ENCODE peak calls at places on chromosomes 1 and 21, in four cellular contexts. W, E, N and H are unnamed samples.

GRCh38 chr1:75791022-75791421 is 5.0 kb downstream of the RABGGTB start:
- DNase-seq in W (no peak), E (no peak), N (no peak), H (no peak)

GRCh38 chr21:42614811-42615342 is 38.5 kb upstream of the PDE9A start:
- DNase-seq in E (peak), N (peak), W (peak), H (no peak)

GRCh38 chr1:60621524-60621923 is 460.8 kb upstream of the NFIA start:
- DNase-seq in E (no peak), N (no peak), W (no peak), H (no peak)

GRCh38 chr1:206705187-206705586 is 20.5 kb downstream of the MAPKAPK2 start:
- DNase-seq in W (no peak), N (no peak), E (peak), H (no peak)

GRCh38 chr21:43943512-43944110 is 68.5 kb upstream of the TRAPPC10 start:
- DNase-seq in N (no peak), W (no peak), E (no peak), H (no peak)

GRCh38 chr1:24175033-24175755 is 11.9 kb downstream of the IFNLR1 start:
- DNase-seq in E (no peak), N (no peak), W (no peak), H (no peak)

GRCh38 chr1:171513743-171514142 is 28.4 kb downstream of the PRRC2C start:
- DNase-seq in E (no peak), N (no peak), W (no peak), H (no peak)

GRCh38 chr1:211775208-211775607 is 55.4 kb downstream of the LPGAT1 start:
- DNase-seq in E (no peak), W (no peak), N (no peak), H (no peak)

GRCh38 chr1:8517579-8518489 is 199.9 kb downstream of the SLC45A1 start:
- DNase-seq in E (no peak), N (no peak), W (no peak), H (no peak)

GRCh38 chr1:245671966-245672767 is 517.4 kb downstream of the KIF26B start:
- DNase-seq in E (no peak), N (no peak), W (no peak), H (no peak)

GRCh38 chr1:98696077-98696476 is 34.6 kb downstream of the SNX7 start:
- DNase-seq in W (no peak), E (no peak), N (no peak), H (no peak)

GRCh38 chr1:32701951-32702598 is 495 bp downstream of the SYNC start:
- DNase-seq in E (no peak), N (no peak), W (no peak), H (no peak)

GRCh38 chr1:88935522-88936222 is 44.3 kb upstream of the GTF2B start:
- DNase-seq in W (no peak), N (no peak), E (no peak), H (no peak)

GRCh38 chr1:84996846-84997666 is at the start of gene MCOLN2:
- DNase-seq in N (peak), W (no peak), E (peak), H (no peak)

GRCh38 chr1:218412181-218412580 is 67.0 kb downstream of the TGFB2 start:
- DNase-seq in N (no peak), W (no peak), E (no peak), H (no peak)

GRCh38 chr1:8211620-8212442 is 106.1 kb upstream of the SLC45A1 start:
- DNase-seq in N (no peak), E (no peak), W (peak), H (no peak)

GRCh38 chr1:186772228-186772627 is 56.5 kb upstream of the PLA2G4A start:
- DNase-seq in W (no peak), N (no peak), E (no peak), H (peak)

DNA sequence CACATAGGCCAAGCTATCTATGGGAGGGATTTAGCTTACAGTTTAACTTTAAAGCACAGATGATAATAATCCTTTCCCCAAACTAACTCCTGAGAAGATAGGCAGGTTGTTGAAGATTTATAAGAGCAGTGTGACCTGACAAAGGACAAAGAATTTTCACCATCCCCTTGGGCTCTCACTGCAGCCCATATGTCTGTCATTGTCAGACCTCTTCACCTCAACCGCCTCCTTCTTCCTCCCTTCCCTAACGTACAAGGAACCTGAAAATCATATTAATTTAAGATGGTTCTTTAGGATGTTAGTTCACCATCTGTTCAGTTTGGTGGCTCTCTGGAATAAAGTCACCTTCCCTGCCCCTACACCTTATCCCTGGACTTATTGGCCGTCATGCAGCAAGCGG is 5.0 kb downstream of the RNU1-2 start:
- DNase-seq in W (no peak), E (no peak), N (no peak), H (no peak)
- H3K4me3 ChIP-seq in W (no peak), E (no peak), N (no peak), H (no peak)

GRCh38 chr1:153616885-153617428 is 832 bp upstream of the S100A14 start:
- DNase-seq in W (no peak), E (no peak), N (no peak), H (no peak)

GRCh38 chr1:153619171-153619570 is 3.0 kb upstream of the S100A14 start:
- DNase-seq in E (no peak), W (no peak), N (no peak), H (no peak)

GRCh38 chr1:153615406-153615805 is 719 bp downstream of the S100A14 start:
- DNase-seq in W (no peak), N (no peak), E (no peak), H (no peak)

GRCh38 chr1:153616144-153616884 is at the start of gene S100A14:
- DNase-seq in E (no peak), W (peak), N (no peak), H (no peak)

DNA sequence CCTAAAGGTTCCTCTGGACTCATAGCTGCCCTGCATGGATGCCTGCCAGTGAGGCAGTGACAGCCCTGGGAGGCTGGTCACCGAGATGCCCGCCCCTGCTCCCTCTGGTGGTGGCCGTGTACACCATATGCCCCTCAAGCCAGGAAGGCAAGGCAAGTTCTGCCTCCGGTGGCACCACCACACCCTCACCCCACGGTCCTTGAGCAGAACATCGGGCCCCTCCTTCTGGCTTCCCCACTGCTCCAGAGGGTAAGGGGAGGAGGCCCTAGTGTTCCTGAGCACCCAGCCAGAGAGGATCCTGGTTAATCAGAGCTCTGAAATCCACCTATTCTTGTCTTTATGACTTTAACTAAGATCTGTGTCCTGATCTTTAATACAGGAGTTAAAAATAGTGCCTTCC is 1.6 kb upstream of the S100A14 start:
- DNase-seq in W (no peak), E (peak), N (no peak), H (no peak)
- TF ChIP-seq CTCF in W (no peak), E (peak), N (peak), H (peak)

GRCh38 chr1:243499248-243499647 is 243.4 kb downstream of the SDCCAG8 start:
- DNase-seq in N (no peak), E (no peak), W (no peak), H (no peak)
- H3K4me3 ChIP-seq in N (no peak), E (no peak), W (no peak), H (no peak)

GRCh38 chr1:230316864-230317745 is 109.0 kb downstream of the PGBD5 start:
- DNase-seq in N (no peak), E (no peak), W (no peak), H (no peak)

GRCh38 chr1:230314142-230314470 is 112.0 kb downstream of the PGBD5 start:
- DNase-seq in E (no peak), W (no peak), N (no peak), H (no peak)

GRCh38 chr1:230313453-230314141 is 112.5 kb downstream of the PGBD5 start:
- DNase-seq in E (no peak), N (no peak), W (no peak), H (no peak)

GRCh38 chr1:230312676-230313075 is 113.5 kb downstream of the PGBD5 start:
- DNase-seq in W (no peak), N (no peak), E (no peak), H (no peak)

DNA sequence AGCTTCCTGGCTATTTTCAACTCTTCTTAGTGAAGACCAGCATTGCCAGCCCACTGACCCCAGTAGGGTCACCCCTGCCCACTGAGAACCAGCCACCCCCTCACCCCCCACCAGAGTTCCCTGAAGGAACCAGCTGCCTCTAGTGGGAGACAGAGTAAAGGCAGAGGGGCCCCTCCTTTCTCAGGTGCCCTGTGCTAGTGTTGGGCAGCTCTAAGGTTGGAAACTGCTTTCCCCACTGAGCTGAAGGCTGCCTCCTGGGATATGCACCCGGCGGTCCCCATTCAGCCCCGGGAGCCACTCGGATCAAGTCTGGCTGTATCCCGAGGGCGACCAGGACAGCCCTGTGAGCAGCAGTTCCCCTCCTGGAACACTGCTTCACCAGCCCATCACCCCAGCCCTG is 111.0 kb downstream of the PGBD5 start:
- DNase-seq in W (no peak), E (no peak), N (no peak), H (no peak)
- TF ChIP-seq CTCF in W (no peak), E (no peak), N (no peak), H (no peak)

GRCh38 chr1:232628335-232629214 is 1.4 kb downstream of the SIPA1L2 start:
- DNase-seq in W (no peak), N (no peak), E (no peak), H (no peak)
- H3K4me3 ChIP-seq in W (peak), N (no peak), E (peak), H (no peak)

DNA sequence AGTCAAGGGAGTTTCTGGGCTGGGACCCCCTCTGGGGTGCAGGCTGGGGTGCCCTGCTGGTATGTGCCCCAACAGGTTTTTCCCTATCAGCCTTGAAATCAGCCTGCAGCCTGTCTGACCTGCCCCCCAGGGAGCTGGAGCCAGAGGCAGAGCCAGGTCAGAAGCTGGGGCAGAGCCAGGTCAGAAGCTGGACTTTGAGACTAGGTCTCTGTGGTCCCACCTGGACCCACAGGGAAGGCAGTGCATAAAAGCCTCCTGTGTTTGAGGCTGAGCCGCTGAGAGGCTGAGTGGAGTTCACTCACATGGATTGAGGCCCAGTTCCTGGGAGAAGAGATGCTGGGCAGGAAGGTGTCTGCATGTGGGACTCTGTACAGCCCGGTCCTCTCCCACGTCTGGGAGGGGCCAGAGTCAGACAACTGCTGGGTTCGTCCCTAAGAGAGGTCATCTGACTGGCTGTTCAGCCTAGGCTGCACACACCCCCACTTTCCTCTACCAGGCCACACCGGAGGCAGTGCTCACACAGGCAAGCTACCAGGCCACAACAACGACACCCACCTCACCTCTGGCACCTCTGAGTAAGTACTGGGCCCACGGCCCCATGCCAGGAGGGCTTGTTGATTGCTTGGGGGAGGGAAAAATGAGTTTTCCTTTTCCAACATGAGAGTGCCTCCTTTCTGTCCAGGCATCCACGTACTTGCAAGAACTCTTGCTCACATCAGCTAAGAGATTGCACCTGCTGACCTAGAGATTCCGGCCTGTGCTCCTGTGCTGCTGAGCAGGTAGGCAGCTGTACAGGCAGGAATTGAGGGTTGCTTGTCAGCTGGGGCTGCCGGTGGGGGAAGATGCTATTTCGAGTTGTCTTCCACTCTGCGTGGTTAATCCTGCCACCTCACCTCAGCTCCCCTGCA is at the start of gene ANXA9:
- DNase-seq in N (no peak), E (no peak), W (no peak), H (no peak)
- TF ChIP-seq CTCF in N (no peak), E (no peak), W (no peak), H (no peak)

GRCh38 chr1:184975208-184975875 is 1.0 kb upstream of the NIBAN1 start:
- DNase-seq in E (no peak), W (no peak), N (no peak), H (no peak)
- H3K4me3 ChIP-seq in E (no peak), W (no peak), N (no peak), H (no peak)

GRCh38 chr1:26694185-26694572 is 1.6 kb upstream of the ARID1A start:
- DNase-seq in E (no peak), N (no peak), W (no peak), H (no peak)

GRCh38 chr1:26692793-26693490 is 2.9 kb upstream of the ARID1A start:
- DNase-seq in W (peak), N (peak), E (peak), H (peak)

GRCh38 chr1:26690576-26691031 is 5.2 kb upstream of the ARID1A start:
- DNase-seq in W (no peak), E (no peak), N (no peak), H (no peak)

GRCh38 chr1:26693557-26694184 is 2.1 kb upstream of the ARID1A start:
- DNase-seq in E (no peak), N (no peak), W (no peak), H (no peak)

DNA sequence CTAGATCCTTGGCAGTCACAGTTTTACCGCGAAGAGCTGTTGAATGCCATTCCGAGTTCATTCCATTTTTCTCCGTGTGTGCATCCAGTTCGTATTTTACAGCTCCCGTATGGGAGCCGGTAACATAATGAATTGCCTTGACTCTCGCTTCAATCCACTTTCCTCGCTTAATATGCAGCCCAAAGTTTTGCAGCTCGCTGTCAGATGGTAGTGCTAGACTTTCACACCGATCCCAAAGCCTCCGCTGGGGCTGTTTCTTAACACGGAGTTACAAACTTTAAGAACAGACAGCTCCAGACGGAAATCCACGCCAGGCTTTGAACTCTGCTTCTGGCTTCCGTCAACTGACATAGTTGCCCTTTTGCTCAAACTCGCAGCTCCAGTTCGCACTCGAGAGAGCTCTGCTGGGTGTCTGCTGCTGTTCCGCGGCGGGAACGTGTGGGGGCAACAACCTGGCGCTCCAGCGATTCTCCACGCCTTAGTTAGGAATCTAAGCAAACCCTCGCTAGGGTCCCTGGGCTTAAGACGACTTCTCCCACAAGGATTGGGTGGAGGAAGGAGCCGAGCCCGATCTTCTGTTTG is 3.5 kb upstream of the ARID1A start:
- DNase-seq in W (peak), E (peak), N (peak), H (peak)
- TF ChIP-seq CTCF in W (no peak), E (peak), N (no peak), H (peak)